ENCODE peak calls at places on chromosomes 4 and X, in nine cellular contexts. K is DND-41, W is fibroblast of lung, A is GM23248, X is GM23338, D is GM12878, C is hepatocyte, R is neural progenitor cell, Y is HepG2. J is an unnamed sample.

GRCh38 chrX:9486786-9487185 is 21.9 kb downstream of the TBL1X start:
- DNase-seq in W (no peak), K (no peak), Y (no peak), X (no peak), C (no peak), D (no peak), A (peak; percentile 26), R (no peak), J (no peak)

GRCh38 chr4:26131711-26132110 is 189.1 kb upstream of the RBPJ start:
- DNase-seq in D (peak; percentile 89), X (no peak), K (peak; percentile 6), C (no peak), W (no peak), A (no peak), Y (no peak), R (no peak), J (no peak)

GRCh38 chr4:78079701-78080430 is 22.7 kb downstream of the FRAS1 start:
- DNase-seq in X (no peak), K (no peak), R (no peak), C (no peak), Y (no peak), A (no peak), W (peak; percentile 39), D (no peak), J (no peak)

GRCh38 chrX:48910926-48911406 is 480 bp downstream of the SLC35A2 start:
- DNase-seq in K (peak; percentile 11), A (peak; percentile 54), Y (no peak), D (no peak), C (no peak), W (no peak), R (no peak), X (no peak), J (no peak)

GRCh38 chrX:40508560-40508959 is 72.2 kb upstream of the ATP6AP2 start:
- DNase-seq in D (no peak), A (no peak), C (no peak), X (no peak), Y (no peak), K (no peak), R (no peak), W (no peak), J (no peak)

GRCh38 chrX:80578518-80579105 is 158.4 kb downstream of the TENT5D start:
- DNase-seq in A (peak; percentile 27), D (no peak), X (peak; percentile 36), W (peak; percentile 2), R (peak; percentile 25), C (peak; percentile 31), K (no peak), Y (peak; percentile 6), J (no peak)

GRCh38 chr4:90960840-90961239 is 833.6 kb downstream of the CCSER1 start:
- DNase-seq in X (peak; percentile 36), C (no peak), D (no peak), K (no peak), W (no peak), Y (no peak), A (no peak), R (no peak), J (no peak)

GRCh38 chr4:2042207-2042946 is 16.8 kb upstream of the NAT8L start:
- DNase-seq in X (no peak), D (no peak), C (peak; percentile 69), K (peak; percentile 51), R (peak; percentile 70), Y (no peak), W (no peak), A (peak; percentile 59), J (no peak)

GRCh38 chr4:26206339-26206738 is 114.5 kb upstream of the RBPJ start:
- DNase-seq in W (peak; percentile 99), A (peak; percentile 71), X (no peak), C (no peak), Y (no peak), K (no peak), D (no peak), R (no peak), J (no peak)

GRCh38 chr4:106584590-106584989 is 216.0 kb upstream of the GIMD1 start:
- DNase-seq in X (no peak), K (no peak), D (no peak), W (no peak), C (no peak), A (peak; percentile 15), Y (no peak), R (no peak), J (no peak)

GRCh38 chr4:130359537-130359936 is 1263.6 kb downstream of the C4orf33 start:
- DNase-seq in C (no peak), D (no peak), X (peak; percentile 53), W (peak; percentile 67), R (peak; percentile 24), Y (peak; percentile 1), K (no peak), A (peak; percentile 24), J (no peak)

DNA sequence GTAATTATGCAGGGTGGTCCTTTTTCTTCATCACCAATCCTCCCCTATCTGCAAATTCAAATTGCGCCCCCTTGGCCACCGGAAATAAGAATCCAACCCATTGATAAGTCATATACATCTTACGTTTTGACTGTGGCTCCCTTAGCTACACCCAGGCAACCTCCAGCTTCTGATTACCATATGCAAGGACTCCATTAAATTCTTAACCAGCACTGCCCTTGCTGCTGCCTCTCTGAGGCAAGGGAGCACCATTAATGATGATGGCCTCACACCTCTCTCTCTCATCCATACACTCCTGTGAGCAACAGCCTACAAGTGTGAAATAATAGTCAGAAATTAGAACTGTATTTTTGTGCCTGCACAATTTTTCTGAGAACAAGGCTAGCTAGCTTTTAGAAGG is 106.0 kb upstream of the NOCT start:
- DNase-seq in R (no peak), A (no peak), W (no peak), X (peak; percentile 35), K (no peak), Y (no peak), C (no peak), D (no peak), J (no peak)
- H3K4me2 ChIP-seq in R (no peak overlapping the region), A (no peak overlapping the region), W (no peak overlapping the region), X (no peak overlapping the region), K (no peak overlapping the region), Y (no peak overlapping the region), C (no peak overlapping the region), D (no peak overlapping the region), J (no peak overlapping the region)

GRCh38 chr4:146649232-146649631 is 10.5 kb downstream of the POU4F2 start:
- DNase-seq in W (no peak), A (no peak), C (no peak), Y (no peak), R (no peak), X (no peak), K (no peak), D (no peak), J (no peak)

GRCh38 chr4:146650034-146650433 is 11.3 kb downstream of the POU4F2 start:
- DNase-seq in X (no peak), Y (no peak), R (no peak), C (no peak), W (no peak), D (no peak), K (no peak), A (no peak), J (no peak)

GRCh38 chr4:146646601-146647000 is 7.9 kb downstream of the POU4F2 start:
- DNase-seq in W (no peak), D (no peak), Y (no peak), A (no peak), R (no peak), X (peak; percentile 36), K (no peak), C (no peak), J (no peak)

GRCh38 chr4:146648384-146648783 is 9.7 kb downstream of the POU4F2 start:
- DNase-seq in X (peak; percentile 89), C (no peak), A (no peak), K (no peak), R (peak; percentile 64), W (no peak), D (no peak), Y (no peak), J (no peak)

GRCh38 chr4:146647615-146648383 is 9.1 kb downstream of the POU4F2 start:
- DNase-seq in W (no peak), C (no peak), R (peak; percentile 78), D (no peak), X (peak; percentile 61), A (peak; percentile 16), Y (no peak), K (no peak), J (no peak)
- TF ChIP-seq EZH2 in W (peak; percentile 70), C (peak; percentile 63), R (peak; percentile 64), D (no peak), X (peak; percentile 61), A (peak; percentile 61), Y (no peak), K (no peak), J (no peak)

GRCh38 chr4:120049732-120050494 is 16.7 kb downstream of the MAD2L1 start:
- DNase-seq in R (peak; percentile 76), X (peak; percentile 91), A (peak; percentile 84), Y (peak; percentile 62), K (peak; percentile 72), D (peak; percentile 64), C (peak; percentile 88), W (peak; percentile 91), J (peak; percentile 62)
- H3K4me2 ChIP-seq in R (peak overlapping the region; percentile 51), X (no peak overlapping the region), A (peak overlapping the region; percentile 32), Y (peak overlapping the region; percentile 49), K (no peak overlapping the region), D (peak overlapping the region; percentile 18), C (peak overlapping the region; percentile 38), W (no peak overlapping the region), J (no peak overlapping the region)

GRCh38 chr4:144223129-144223528 is 82.6 kb upstream of the GYPA start:
- DNase-seq in R (no peak), W (no peak), X (no peak), A (no peak), D (no peak), K (no peak), Y (no peak), C (no peak), J (no peak)
- TF ChIP-seq EZH2 in R (no peak), W (no peak), X (no peak), A (no peak), D (no peak), K (no peak), Y (no peak), C (no peak), J (no peak)

J was measured in PC-9.